ENCODE peak calls at places on chromosome 11, in seven cellular contexts. One of them, this sample, is unnamed.

GRCh38 chr11:130197386-130198035 is 37.9 kb downstream of the ST14 start:
- DNase-seq in activated T-helper 1 cell treated with anti-CD3 and anti-CD28 coated beads, Interleukin-2, amount 50 U/mL, for 16 hours: no peak
- DNase-seq in activated naive CD4-positive, alpha-beta T cell: no peak
- DNase-seq in NCI-H1417: no peak
- DNase-seq in hippocampal formation: no peak
- DNase-seq in mesenchymal stem cell: no peak
- DNase-seq in PC-9: no peak
- DNase-seq in this sample: no peak

GRCh38 chr11:34495724-34496377 is 17.7 kb downstream of the ELF5 start:
- DNase-seq in hippocampal formation: no peak
- DNase-seq in NCI-H1417: no peak
- DNase-seq in PC-9: peak
- DNase-seq in activated T-helper 1 cell treated with anti-CD3 and anti-CD28 coated beads, Interleukin-2, amount 50 U/mL, for 16 hours: no peak
- DNase-seq in activated naive CD4-positive, alpha-beta T cell: no peak
- DNase-seq in mesenchymal stem cell: no peak
- DNase-seq in this sample: no peak

GRCh38 chr11:128599729-128600128 is 12.4 kb upstream of the ETS1 start:
- DNase-seq in mesenchymal stem cell: peak
- DNase-seq in activated naive CD4-positive, alpha-beta T cell: no peak
- DNase-seq in PC-9: no peak
- DNase-seq in NCI-H1417: no peak
- DNase-seq in hippocampal formation: no peak
- DNase-seq in activated T-helper 1 cell treated with anti-CD3 and anti-CD28 coated beads, Interleukin-2, amount 50 U/mL, for 16 hours: no peak
- DNase-seq in this sample: no peak

GRCh38 chr11:133082453-133082781 is 449.9 kb downstream of the OPCML start:
- DNase-seq in activated T-helper 1 cell treated with anti-CD3 and anti-CD28 coated beads, Interleukin-2, amount 50 U/mL, for 16 hours: no peak
- DNase-seq in hippocampal formation: no peak
- DNase-seq in NCI-H1417: no peak
- DNase-seq in mesenchymal stem cell: no peak
- DNase-seq in activated naive CD4-positive, alpha-beta T cell: no peak
- DNase-seq in PC-9: no peak
- DNase-seq in this sample: no peak

GRCh38 chr11:15907806-15908205 is 448.5 kb downstream of the SOX6 start:
- DNase-seq in activated T-helper 1 cell treated with anti-CD3 and anti-CD28 coated beads, Interleukin-2, amount 50 U/mL, for 16 hours: no peak
- DNase-seq in activated naive CD4-positive, alpha-beta T cell: no peak
- DNase-seq in mesenchymal stem cell: no peak
- DNase-seq in NCI-H1417: no peak
- DNase-seq in PC-9: no peak
- DNase-seq in hippocampal formation: no peak
- DNase-seq in this sample: no peak

GRCh38 chr11:59560290-59560701 is 49.0 kb downstream of the OR4D9 start:
- DNase-seq in hippocampal formation: peak
- DNase-seq in PC-9: peak
- DNase-seq in activated naive CD4-positive, alpha-beta T cell: peak
- DNase-seq in NCI-H1417: peak
- DNase-seq in mesenchymal stem cell: peak
- DNase-seq in activated T-helper 1 cell treated with anti-CD3 and anti-CD28 coated beads, Interleukin-2, amount 50 U/mL, for 16 hours: peak
- DNase-seq in this sample: peak

GRCh38 chr11:120172054-120172881 is 34.4 kb upstream of the TRIM29 start:
- DNase-seq in activated naive CD4-positive, alpha-beta T cell: peak
- DNase-seq in NCI-H1417: peak
- DNase-seq in PC-9: peak
- DNase-seq in activated T-helper 1 cell treated with anti-CD3 and anti-CD28 coated beads, Interleukin-2, amount 50 U/mL, for 16 hours: no peak
- DNase-seq in mesenchymal stem cell: peak
- DNase-seq in hippocampal formation: peak
- DNase-seq in this sample: peak

GRCh38 chr11:78796956-78797355 is 222.3 kb upstream of the NARS2 start:
- DNase-seq in NCI-H1417: no peak
- DNase-seq in mesenchymal stem cell: peak
- DNase-seq in PC-9: peak
- DNase-seq in activated naive CD4-positive, alpha-beta T cell: no peak
- DNase-seq in hippocampal formation: no peak
- DNase-seq in activated T-helper 1 cell treated with anti-CD3 and anti-CD28 coated beads, Interleukin-2, amount 50 U/mL, for 16 hours: no peak
- DNase-seq in this sample: peak

GRCh38 chr11:70522613-70523311 is 124.4 kb downstream of the CTTN start:
- DNase-seq in hippocampal formation: no peak
- DNase-seq in PC-9: no peak
- DNase-seq in NCI-H1417: peak
- DNase-seq in activated naive CD4-positive, alpha-beta T cell: no peak
- DNase-seq in mesenchymal stem cell: no peak
- DNase-seq in activated T-helper 1 cell treated with anti-CD3 and anti-CD28 coated beads, Interleukin-2, amount 50 U/mL, for 16 hours: no peak
- DNase-seq in this sample: no peak

GRCh38 chr11:61891331-61892084 is at the start of gene FADS3:
- DNase-seq in mesenchymal stem cell: peak
- DNase-seq in NCI-H1417: peak
- DNase-seq in hippocampal formation: peak
- DNase-seq in PC-9: peak
- DNase-seq in activated naive CD4-positive, alpha-beta T cell: peak
- DNase-seq in activated T-helper 1 cell treated with anti-CD3 and anti-CD28 coated beads, Interleukin-2, amount 50 U/mL, for 16 hours: peak
- DNase-seq in this sample: peak

GRCh38 chr11:80424012-80424695 is 983.3 kb upstream of the TENM4 start:
- DNase-seq in activated T-helper 1 cell treated with anti-CD3 and anti-CD28 coated beads, Interleukin-2, amount 50 U/mL, for 16 hours: no peak
- DNase-seq in NCI-H1417: no peak
- DNase-seq in mesenchymal stem cell: no peak
- DNase-seq in PC-9: peak
- DNase-seq in hippocampal formation: no peak
- DNase-seq in activated naive CD4-positive, alpha-beta T cell: no peak
- DNase-seq in this sample: no peak

GRCh38 chr11:119975561-119976152 is 162.3 kb downstream of the TRIM29 start:
- DNase-seq in PC-9: no peak
- DNase-seq in NCI-H1417: peak
- DNase-seq in mesenchymal stem cell: no peak
- DNase-seq in hippocampal formation: peak
- DNase-seq in activated naive CD4-positive, alpha-beta T cell: no peak
- DNase-seq in activated T-helper 1 cell treated with anti-CD3 and anti-CD28 coated beads, Interleukin-2, amount 50 U/mL, for 16 hours: no peak
- DNase-seq in this sample: no peak

GRCh38 chr11:108394744-108395284 is 72.5 kb downstream of the C11orf65 start:
- DNase-seq in mesenchymal stem cell: no peak
- DNase-seq in activated naive CD4-positive, alpha-beta T cell: no peak
- DNase-seq in NCI-H1417: no peak
- DNase-seq in PC-9: no peak
- DNase-seq in hippocampal formation: no peak
- DNase-seq in activated T-helper 1 cell treated with anti-CD3 and anti-CD28 coated beads, Interleukin-2, amount 50 U/mL, for 16 hours: no peak
- DNase-seq in this sample: no peak

GRCh38 chr11:64206457-64207246 is at the start of gene FERMT3:
- DNase-seq in activated T-helper 1 cell treated with anti-CD3 and anti-CD28 coated beads, Interleukin-2, amount 50 U/mL, for 16 hours: peak
- DNase-seq in PC-9: no peak
- DNase-seq in activated naive CD4-positive, alpha-beta T cell: peak
- DNase-seq in mesenchymal stem cell: no peak
- DNase-seq in NCI-H1417: no peak
- DNase-seq in hippocampal formation: no peak
- DNase-seq in this sample: no peak

GRCh38 chr11:12362857-12363256 is 14.5 kb upstream of the PARVA start:
- DNase-seq in PC-9: no peak
- DNase-seq in hippocampal formation: no peak
- DNase-seq in mesenchymal stem cell: no peak
- DNase-seq in activated naive CD4-positive, alpha-beta T cell: no peak
- DNase-seq in activated T-helper 1 cell treated with anti-CD3 and anti-CD28 coated beads, Interleukin-2, amount 50 U/mL, for 16 hours: no peak
- DNase-seq in NCI-H1417: no peak
- DNase-seq in this sample: no peak

GRCh38 chr11:86103808-86104207 is 34.9 kb upstream of the PICALM start:
- DNase-seq in PC-9: no peak
- DNase-seq in NCI-H1417: no peak
- DNase-seq in mesenchymal stem cell: no peak
- DNase-seq in activated T-helper 1 cell treated with anti-CD3 and anti-CD28 coated beads, Interleukin-2, amount 50 U/mL, for 16 hours: no peak
- DNase-seq in activated naive CD4-positive, alpha-beta T cell: no peak
- DNase-seq in hippocampal formation: peak
- DNase-seq in this sample: no peak

GRCh38 chr11:74820763-74821162 is 72.1 kb downstream of the RNF169 start:
- DNase-seq in activated T-helper 1 cell treated with anti-CD3 and anti-CD28 coated beads, Interleukin-2, amount 50 U/mL, for 16 hours: no peak
- DNase-seq in activated naive CD4-positive, alpha-beta T cell: no peak
- DNase-seq in PC-9: no peak
- DNase-seq in NCI-H1417: no peak
- DNase-seq in hippocampal formation: no peak
- DNase-seq in mesenchymal stem cell: peak
- DNase-seq in this sample: peak

GRCh38 chr11:60946601-60947265 is 5.2 kb downstream of the SLC15A3 start:
- DNase-seq in PC-9: no peak
- DNase-seq in activated T-helper 1 cell treated with anti-CD3 and anti-CD28 coated beads, Interleukin-2, amount 50 U/mL, for 16 hours: no peak
- DNase-seq in mesenchymal stem cell: no peak
- DNase-seq in activated naive CD4-positive, alpha-beta T cell: no peak
- DNase-seq in NCI-H1417: peak
- DNase-seq in hippocampal formation: no peak
- DNase-seq in this sample: no peak

GRCh38 chr11:74018331-74019005 is 9.6 kb upstream of the UCP3 start:
- DNase-seq in mesenchymal stem cell: peak
- DNase-seq in activated T-helper 1 cell treated with anti-CD3 and anti-CD28 coated beads, Interleukin-2, amount 50 U/mL, for 16 hours: no peak
- DNase-seq in hippocampal formation: no peak
- DNase-seq in activated naive CD4-positive, alpha-beta T cell: no peak
- DNase-seq in PC-9: peak
- DNase-seq in NCI-H1417: no peak
- DNase-seq in this sample: peak

GRCh38 chr11:8192016-8192895 is 23.4 kb upstream of the RIC3 start:
- DNase-seq in activated naive CD4-positive, alpha-beta T cell: peak
- DNase-seq in hippocampal formation: peak
- DNase-seq in mesenchymal stem cell: peak
- DNase-seq in NCI-H1417: peak
- DNase-seq in PC-9: no peak
- DNase-seq in activated T-helper 1 cell treated with anti-CD3 and anti-CD28 coated beads, Interleukin-2, amount 50 U/mL, for 16 hours: no peak
- DNase-seq in this sample: peak

GRCh38 chr11:69642913-69643632 is 2.1 kb downstream of the CCND1 start:
- DNase-seq in hippocampal formation: no peak
- DNase-seq in mesenchymal stem cell: peak
- DNase-seq in PC-9: peak
- DNase-seq in activated T-helper 1 cell treated with anti-CD3 and anti-CD28 coated beads, Interleukin-2, amount 50 U/mL, for 16 hours: peak
- DNase-seq in NCI-H1417: peak
- DNase-seq in activated naive CD4-positive, alpha-beta T cell: peak
- DNase-seq in this sample: peak

GRCh38 chr11:16561150-16561549 is 177.3 kb upstream of the C11orf58 start:
- DNase-seq in activated T-helper 1 cell treated with anti-CD3 and anti-CD28 coated beads, Interleukin-2, amount 50 U/mL, for 16 hours: no peak
- DNase-seq in hippocampal formation: no peak
- DNase-seq in PC-9: peak
- DNase-seq in mesenchymal stem cell: peak
- DNase-seq in activated naive CD4-positive, alpha-beta T cell: no peak
- DNase-seq in NCI-H1417: no peak
- DNase-seq in this sample: no peak

GRCh38 chr11:47905358-47906059 is 57.4 kb upstream of the NUP160 start:
- DNase-seq in PC-9: peak
- DNase-seq in NCI-H1417: no peak
- DNase-seq in activated T-helper 1 cell treated with anti-CD3 and anti-CD28 coated beads, Interleukin-2, amount 50 U/mL, for 16 hours: no peak
- DNase-seq in hippocampal formation: no peak
- DNase-seq in mesenchymal stem cell: peak
- DNase-seq in activated naive CD4-positive, alpha-beta T cell: no peak
- DNase-seq in this sample: no peak

GRCh38 chr11:99519095-99519494 is 498.3 kb downstream of the CNTN5 start:
- DNase-seq in NCI-H1417: no peak
- DNase-seq in activated T-helper 1 cell treated with anti-CD3 and anti-CD28 coated beads, Interleukin-2, amount 50 U/mL, for 16 hours: no peak
- DNase-seq in hippocampal formation: no peak
- DNase-seq in mesenchymal stem cell: no peak
- DNase-seq in activated naive CD4-positive, alpha-beta T cell: no peak
- DNase-seq in PC-9: no peak
- DNase-seq in this sample: no peak

GRCh38 chr11:113806403-113806802 is 26.8 kb downstream of the CLDN25 start:
- DNase-seq in NCI-H1417: peak
- DNase-seq in hippocampal formation: no peak
- DNase-seq in activated T-helper 1 cell treated with anti-CD3 and anti-CD28 coated beads, Interleukin-2, amount 50 U/mL, for 16 hours: no peak
- DNase-seq in activated naive CD4-positive, alpha-beta T cell: no peak
- DNase-seq in mesenchymal stem cell: peak
- DNase-seq in PC-9: no peak
- DNase-seq in this sample: peak

GRCh38 chr11:76626921-76627391 is 43.6 kb downstream of the LRRC32 start:
- DNase-seq in activated naive CD4-positive, alpha-beta T cell: no peak
- DNase-seq in NCI-H1417: no peak
- DNase-seq in hippocampal formation: no peak
- DNase-seq in activated T-helper 1 cell treated with anti-CD3 and anti-CD28 coated beads, Interleukin-2, amount 50 U/mL, for 16 hours: no peak
- DNase-seq in mesenchymal stem cell: peak
- DNase-seq in PC-9: no peak
- DNase-seq in this sample: peak

This sample was measured in GM03348.